ENCODE peak calls at places on chromosome 4, in eight cellular contexts. J is choroid plexus epithelial cell, D is brain microvascular endothelial cell, N is AG10803, Q is lung, E is HepG2, C is left lung, W is fibroblast of the aortic adventitia. H is an unnamed sample.

GRCh38 chr4:92304636-92305035 is 870 bp downstream of the GRID2 start:
- DNase-seq in Q (no peak), E (no peak), J (peak), D (no peak), W (no peak), C (no peak), N (no peak), H (no peak)

GRCh38 chr4:51895816-51896408 is 53.0 kb downstream of the DCUN1D4 start:
- DNase-seq in C (no peak), N (peak), E (peak), D (peak), J (peak), W (peak), Q (peak), H (peak)

GRCh38 chr4:138438608-138439007 is 196.5 kb upstream of the SLC7A11 start:
- DNase-seq in W (peak), N (peak), C (no peak), E (no peak), Q (no peak), D (peak), J (peak), H (peak)

GRCh38 chr4:168784786-168785461 is 225.1 kb downstream of the CBR4 start:
- DNase-seq in D (no peak), C (no peak), E (no peak), N (peak), Q (no peak), J (no peak), W (peak), H (peak)

GRCh38 chr4:5732158-5732557 is 21.2 kb downstream of the EVC start:
- DNase-seq in W (no peak), J (no peak), D (no peak), C (no peak), E (no peak), N (no peak), Q (no peak), H (no peak)

GRCh38 chr4:16083217-16084191 is at the start of gene PROM1:
- DNase-seq in Q (no peak), E (peak), C (peak), N (no peak), W (no peak), D (no peak), J (no peak), H (no peak)

GRCh38 chr4:105215609-105216313 is 69.1 kb downstream of the TET2 start:
- DNase-seq in N (no peak), J (peak), C (no peak), D (peak), W (no peak), E (peak), Q (no peak), H (no peak)

GRCh38 chr4:185004562-185005208 is 13.6 kb upstream of the HELT start:
- DNase-seq in Q (no peak), D (no peak), E (no peak), C (no peak), W (no peak), N (no peak), J (peak), H (no peak)

GRCh38 chr4:141643557-141643956 is 7.2 kb downstream of the IL15 start:
- DNase-seq in J (peak), D (peak), W (peak), Q (no peak), C (no peak), E (no peak), N (peak), H (no peak)

GRCh38 chr4:184950926-184951325 is 67.4 kb upstream of the HELT start:
- DNase-seq in C (peak), W (no peak), Q (no peak), N (no peak), D (no peak), J (no peak), E (no peak), H (no peak)

GRCh38 chr4:24912252-24913098 is at the start of gene CCDC149:
- DNase-seq in C (peak), Q (peak), N (peak), E (peak), D (peak), J (peak), W (peak), H (no peak)

GRCh38 chr4:2058264-2059033 is 678 bp upstream of the NAT8L start:
- DNase-seq in W (no peak), Q (no peak), D (no peak), E (no peak), J (no peak), N (no peak), C (peak), H (no peak)

GRCh38 chr4:140875751-140876389 is 119.7 kb upstream of the TBC1D9 start:
- DNase-seq in Q (no peak), E (no peak), D (no peak), C (no peak), W (no peak), N (peak), J (no peak), H (no peak)

GRCh38 chr4:169225058-169225751 is 45.6 kb downstream of the SH3RF1 start:
- DNase-seq in W (peak), N (peak), D (peak), J (peak), E (no peak), Q (no peak), C (no peak), H (peak)

GRCh38 chr4:91147067-91147466 is 1019.9 kb downstream of the CCSER1 start:
- DNase-seq in Q (no peak), C (peak), N (no peak), J (no peak), D (no peak), E (no peak), W (no peak), H (no peak)

GRCh38 chr4:106351016-106351415 is 17.6 kb downstream of the GIMD1 start:
- DNase-seq in N (no peak), E (no peak), C (no peak), J (no peak), Q (no peak), D (no peak), W (no peak), H (no peak)

GRCh38 chr4:142550955-142551354 is 295.1 kb downstream of the INPP4B start:
- DNase-seq in J (no peak), E (no peak), D (no peak), W (no peak), C (no peak), N (peak), Q (no peak), H (no peak)

GRCh38 chr4:187128971-187129370 is 405.3 kb upstream of the FAT1 start:
- DNase-seq in C (no peak), N (peak), Q (no peak), D (peak), W (no peak), J (peak), E (no peak), H (no peak)

GRCh38 chr4:158673633-158674032 is 1.5 kb downstream of the ETFDH start:
- DNase-seq in N (no peak), Q (no peak), D (no peak), J (no peak), E (no peak), W (no peak), C (no peak), H (no peak)

GRCh38 chr4:102139132-102139573 is 206.1 kb downstream of the SLC39A8 start:
- DNase-seq in N (peak), J (peak), E (no peak), Q (no peak), C (no peak), W (peak), D (peak), H (peak)

GRCh38 chr4:164012396-164013027 is 518.0 kb downstream of the TMA16 start:
- DNase-seq in Q (no peak), J (peak), W (no peak), E (peak), C (no peak), N (no peak), D (peak), H (peak)

GRCh38 chr4:3747582-3747906 is 18.6 kb upstream of the ADRA2C start:
- DNase-seq in C (no peak), E (no peak), N (no peak), D (no peak), W (no peak), Q (no peak), J (peak), H (no peak)

GRCh38 chr4:131309628-131310027 is 1839.5 kb upstream of the PCDH10 start:
- DNase-seq in C (no peak), Q (no peak), E (no peak), N (no peak), J (no peak), W (no peak), D (no peak), H (no peak)

GRCh38 chr4:99161700-99162099 is 17.6 kb upstream of the ADH4 start:
- DNase-seq in E (no peak), W (no peak), C (no peak), J (no peak), N (no peak), Q (no peak), D (no peak), H (no peak)

GRCh38 chr4:99156992-99157391 is 12.9 kb upstream of the ADH4 start:
- DNase-seq in C (no peak), N (no peak), D (no peak), Q (no peak), E (peak), W (no peak), J (no peak), H (no peak)

GRCh38 chr4:99157478-99157935 is 13.4 kb upstream of the ADH4 start:
- DNase-seq in E (peak), C (no peak), N (no peak), W (no peak), J (no peak), Q (no peak), D (no peak), H (no peak)

GRCh38 chr4:99154658-99155342 is 10.7 kb upstream of the ADH4 start:
- DNase-seq in C (no peak), D (no peak), N (no peak), W (no peak), J (no peak), E (no peak), Q (no peak), H (no peak)

GRCh38 chr4:99159699-99160098 is 15.6 kb upstream of the ADH4 start:
- DNase-seq in E (peak), W (peak), J (no peak), C (no peak), D (no peak), Q (no peak), N (peak), H (no peak)
- TF ChIP-seq CTCF in E (peak), W (no peak), J (no peak), C (no peak), D (no peak), Q (no peak), N (peak), H (no peak)

GRCh38 chr4:7377223-7377865 is 57.4 kb downstream of the PSAPL1 start:
- DNase-seq in N (no peak), Q (no peak), D (no peak), J (no peak), E (no peak), C (no peak), W (no peak), H (no peak)

GRCh38 chr4:7371122-7371941 is 63.4 kb downstream of the PSAPL1 start:
- DNase-seq in W (no peak), Q (no peak), D (peak), E (no peak), J (peak), N (peak), C (peak), H (peak)

GRCh38 chr4:7375427-7375826 is 59.3 kb downstream of the PSAPL1 start:
- DNase-seq in Q (no peak), W (peak), C (no peak), J (no peak), D (no peak), E (no peak), N (peak), H (no peak)

GRCh38 chr4:7372673-7373072 is 62.1 kb downstream of the PSAPL1 start:
- DNase-seq in D (no peak), Q (no peak), J (no peak), C (no peak), W (no peak), N (no peak), E (no peak), H (no peak)

DNA sequence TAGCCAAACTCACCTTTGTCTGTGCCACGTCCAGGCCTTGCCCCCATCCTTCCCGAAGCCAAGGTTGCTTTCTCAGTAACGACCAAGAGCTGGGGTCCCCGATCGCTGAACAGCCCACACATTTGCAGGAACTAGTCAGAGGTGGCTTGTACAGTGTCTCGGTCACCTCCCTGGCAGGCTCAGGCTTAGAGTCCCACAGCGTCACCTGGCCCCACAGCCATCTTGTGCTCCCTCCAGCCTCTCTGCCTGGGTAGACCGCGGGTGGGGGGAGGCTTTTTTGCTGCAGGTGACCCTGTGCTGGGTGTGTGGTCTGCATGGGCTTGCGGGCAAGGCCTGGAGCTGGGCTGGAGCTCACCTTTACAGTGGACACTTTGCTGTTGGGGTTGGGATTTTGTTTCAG is 60.2 kb downstream of the PSAPL1 start:
- DNase-seq in J (no peak), W (no peak), C (peak), Q (no peak), N (no peak), E (no peak), D (no peak), H (no peak)
- H3K4me3 ChIP-seq in J (no peak), W (no peak), C (no peak), Q (no peak), N (no peak), E (no peak), D (no peak), H (no peak)

DNA sequence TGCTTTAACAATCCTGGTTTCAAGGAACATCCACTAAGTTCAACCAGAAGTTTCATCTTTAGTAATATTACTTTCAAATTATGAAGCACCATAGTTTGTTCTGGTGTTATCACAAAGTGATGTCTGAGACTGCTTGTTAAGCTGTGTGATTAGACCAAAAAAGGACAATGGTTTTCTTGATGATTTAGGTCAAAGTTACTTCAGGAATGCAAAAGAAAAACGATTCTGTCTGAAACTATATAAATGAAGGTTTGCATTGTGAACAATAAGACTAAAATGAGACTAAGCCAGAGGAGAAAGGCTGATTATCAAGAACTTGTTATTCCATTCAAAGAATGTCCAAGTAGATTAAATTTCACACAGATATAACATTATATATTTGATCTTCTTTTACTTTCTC is 122.4 kb upstream of the ETNPPL start:
- DNase-seq in C (no peak), J (peak), N (peak), D (peak), Q (no peak), W (peak), E (no peak), H (no peak)
- TF ChIP-seq CTCF in C (no peak), J (no peak), N (no peak), D (no peak), Q (no peak), W (no peak), E (no peak), H (no peak)

DNA sequence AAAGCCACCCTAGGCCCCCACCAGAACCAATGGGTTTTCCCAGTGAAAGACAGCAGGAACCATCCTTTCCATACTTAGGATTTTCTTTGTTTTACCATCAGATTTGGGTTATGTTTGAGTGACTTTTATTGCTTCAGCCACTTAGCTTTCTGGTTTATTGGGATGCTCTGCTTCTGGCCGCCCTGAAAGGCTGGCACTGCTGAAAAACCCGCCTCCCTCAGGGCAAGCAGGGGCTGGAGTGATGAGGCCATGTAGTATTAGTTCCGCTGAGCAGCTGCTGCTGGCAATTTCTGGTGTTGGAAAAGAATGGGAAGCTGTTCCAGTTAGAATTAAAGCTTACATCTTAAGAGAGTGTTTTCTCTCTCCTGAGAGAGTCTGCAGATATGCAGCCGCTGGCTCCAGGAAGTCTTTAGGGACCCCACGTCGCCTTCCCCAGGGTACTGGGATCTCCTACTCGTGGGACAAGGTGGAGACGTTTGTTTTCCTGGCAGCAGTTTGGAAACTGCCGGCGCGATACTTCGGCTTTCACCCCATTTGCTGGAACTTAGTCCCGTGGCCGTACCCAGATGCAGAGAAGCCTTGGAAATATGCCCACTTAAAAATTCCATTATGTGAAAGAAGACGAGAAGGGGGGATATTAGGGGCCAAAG is 72.4 kb downstream of the TMEM131L start:
- DNase-seq in W (peak), N (peak), J (peak), D (no peak), C (no peak), E (no peak), Q (no peak), H (no peak)
- H3K4me3 ChIP-seq in W (peak), N (peak), J (peak), D (peak), C (peak), E (no peak), Q (no peak), H (peak)

GRCh38 chr4:176034498-176034897 is 31.1 kb upstream of the WDR17 start:
- DNase-seq in C (no peak), D (no peak), N (peak), E (no peak), J (peak), W (peak), Q (no peak), H (peak)
- TF ChIP-seq CTCF in C (no peak), D (no peak), N (peak), E (peak), J (peak), W (no peak), Q (no peak), H (peak)

H was measured in astrocyte of the cerebellum.